ENCODE peak calls at places on chromosomes 12 and 14, in six cellular contexts. Z, K, M, I, H and W are unnamed samples.

GRCh38 chr12:42587564-42588307 is 1.8 kb downstream of the PRICKLE1 start:
- DNase-seq in Z (no peak), K (no peak), M (no peak), I (no peak), H (no peak), W (no peak)

GRCh38 chr12:57173089-57173488 is 25.7 kb upstream of the LRP1-AS start:
- DNase-seq in Z (no peak), K (peak), M (no peak), I (no peak), H (no peak), W (no peak)

GRCh38 chr14:31209605-31210004 is 2.0 kb upstream of the HECTD1 start:
- DNase-seq in Z (no peak), K (no peak), M (no peak), I (no peak), H (no peak), W (no peak)

GRCh38 chr14:20377171-20377570 is 33.7 kb downstream of the PARP2 start:
- DNase-seq in Z (no peak), K (no peak), M (no peak), I (no peak), H (no peak), W (no peak)

GRCh38 chr12:14714437-14714836 is 18.0 kb upstream of the GUCY2C start:
- DNase-seq in Z (no peak), K (no peak), M (no peak), I (no peak), H (no peak), W (no peak)

GRCh38 chr12:47328831-47329545 is 249.2 kb upstream of the AMIGO2 start:
- DNase-seq in Z (no peak), K (no peak), M (no peak), I (no peak), H (no peak), W (no peak)

GRCh38 chr14:88233915-88234314 is 89.2 kb downstream of the KCNK10 start:
- DNase-seq in Z (no peak), K (no peak), M (no peak), I (no peak), H (no peak), W (no peak)

GRCh38 chr12:47360771-47361388 is 281.1 kb upstream of the AMIGO2 start:
- DNase-seq in Z (peak), K (peak), M (no peak), I (no peak), H (no peak), W (no peak)

GRCh38 chr12:121295746-121296617 is 527 bp downstream of the CAMKK2 start:
- DNase-seq in Z (peak), K (peak), M (no peak), I (peak), H (peak), W (no peak)

GRCh38 chr12:57580466-57580795 is 10.6 kb upstream of the PIP4K2C start:
- DNase-seq in Z (no peak), K (no peak), M (no peak), I (no peak), H (no peak), W (no peak)

GRCh38 chr12:90290980-90291975 is 582.6 kb upstream of the ATP2B1 start:
- DNase-seq in Z (no peak), K (no peak), M (no peak), I (no peak), H (no peak), W (no peak)

GRCh38 chr14:44962573-44963528 is 861 bp downstream of the TOGARAM1 start:
- DNase-seq in Z (no peak), K (peak), M (no peak), I (peak), H (peak), W (no peak)